ENCODE peak calls at places on chromosomes 2 and 18, in five cellular contexts. One of them, this sample, is unnamed.

GRCh38 chr2:71578665-71579371 is 125.5 kb downstream of the DYSF start:
- DNase-seq in AG10803: peak
- DNase-seq in cardiac fibroblast: peak
- DNase-seq in A549: no peak
- DNase-seq in HCT116: no peak
- DNase-seq in this sample: peak

GRCh38 chr2:218886461-218886947 is 5.9 kb downstream of the WNT10A start:
- DNase-seq in AG10803: no peak
- DNase-seq in cardiac fibroblast: no peak
- DNase-seq in A549: no peak
- DNase-seq in HCT116: no peak
- DNase-seq in this sample: no peak

GRCh38 chr2:128833628-128834027 is 515.0 kb upstream of the HS6ST1 start:
- DNase-seq in AG10803: no peak
- DNase-seq in cardiac fibroblast: no peak
- DNase-seq in A549: no peak
- DNase-seq in HCT116: no peak
- DNase-seq in this sample: no peak

GRCh38 chr2:118881490-118882129 is 34.2 kb upstream of the EN1 start:
- DNase-seq in AG10803: peak
- DNase-seq in cardiac fibroblast: peak
- DNase-seq in A549: peak
- DNase-seq in HCT116: peak
- DNase-seq in this sample: peak

GRCh38 chr2:148742373-148742772 is 97.8 kb downstream of the EPC2 start:
- DNase-seq in AG10803: no peak
- DNase-seq in cardiac fibroblast: no peak
- DNase-seq in A549: no peak
- DNase-seq in HCT116: no peak
- DNase-seq in this sample: no peak

GRCh38 chr2:183803596-183803995 is 679.4 kb downstream of the NUP35 start:
- DNase-seq in AG10803: no peak
- DNase-seq in cardiac fibroblast: no peak
- DNase-seq in A549: no peak
- DNase-seq in HCT116: no peak
- DNase-seq in this sample: no peak

GRCh38 chr18:74652392-74652988 is 54.8 kb downstream of the ZNF407 start:
- DNase-seq in AG10803: peak
- DNase-seq in cardiac fibroblast: peak
- DNase-seq in A549: peak
- DNase-seq in HCT116: peak
- DNase-seq in this sample: peak

GRCh38 chr2:3627500-3628100 is 30.4 kb upstream of the ALLC start:
- DNase-seq in AG10803: no peak
- DNase-seq in cardiac fibroblast: no peak
- DNase-seq in A549: no peak
- DNase-seq in HCT116: no peak
- DNase-seq in this sample: no peak

This sample was measured in fibroblast of the aortic adventitia.